ENCODE peak calls at places on chromosomes 5 and 9, in seven cellular contexts. S is heart left ventricle, X is dorsolateral prefrontal cortex, Q is AG08396, Y is HEK293T, M is NCI-H460, D is NCI-H774. V is an unnamed sample.

GRCh38 chr5:93100976-93101375 is 480.0 kb downstream of the NR2F1-AS1 start:
- DNase-seq in D (no peak), X (no peak), Y (no peak), S (no peak), M (no peak), Q (no peak), V (no peak)

GRCh38 chr9:98597372-98597771 is 111.4 kb downstream of the GABBR2 start:
- DNase-seq in M (no peak), Y (no peak), S (no peak), Q (no peak), D (no peak), X (no peak), V (no peak)

GRCh38 chr9:115204827-115205506 is 87.0 kb upstream of the TNC start:
- DNase-seq in Y (no peak), M (no peak), Q (peak), S (no peak), D (no peak), X (no peak), V (no peak)

GRCh38 chr9:84970432-84970831 is 300.9 kb downstream of the NTRK2 start:
- DNase-seq in M (peak), S (no peak), Y (no peak), X (no peak), Q (no peak), D (no peak), V (no peak)

GRCh38 chr5:150457112-150457511 is 7.6 kb upstream of the RPS14 start:
- DNase-seq in D (no peak), M (no peak), X (no peak), S (no peak), Y (no peak), Q (no peak), V (peak)

GRCh38 chr5:141608557-141608956 is 10.2 kb downstream of the DIAPH1 start:
- DNase-seq in Q (no peak), Y (no peak), M (no peak), X (no peak), S (no peak), D (no peak), V (no peak)

GRCh38 chr9:99602854-99603253 is 218.8 kb upstream of the NR4A3 start:
- DNase-seq in X (no peak), S (no peak), D (no peak), M (no peak), Q (no peak), Y (no peak), V (no peak)

GRCh38 chr5:149940941-149941644 is 3.5 kb downstream of the PDE6A start:
- DNase-seq in Q (no peak), S (no peak), X (no peak), M (no peak), D (peak), Y (no peak), V (no peak)

GRCh38 chr5:59661939-59662615 is 231.4 kb downstream of the PDE4D start:
- DNase-seq in S (no peak), D (peak), M (no peak), Q (no peak), Y (no peak), X (no peak), V (peak)

GRCh38 chr5:162240734-162241133 is 173.2 kb downstream of the GABRG2 start:
- DNase-seq in Y (no peak), Q (no peak), M (no peak), S (no peak), D (no peak), X (no peak), V (no peak)

GRCh38 chr5:100667021-100667671 is 132.0 kb downstream of the FAM174A start:
- DNase-seq in S (no peak), X (no peak), D (no peak), Q (peak), M (peak), Y (no peak), V (peak)

GRCh38 chr5:30994170-30994569 is 199.3 kb upstream of the CDH6 start:
- DNase-seq in Q (no peak), X (no peak), Y (no peak), M (no peak), S (no peak), D (no peak), V (no peak)

GRCh38 chr9:133103183-133103986 is 17.7 kb downstream of the RALGDS start:
- DNase-seq in M (peak), Q (peak), X (peak), D (no peak), S (peak), Y (peak), V (peak)

GRCh38 chr5:34684281-34684979 is 28.3 kb downstream of the RAI14 start:
- DNase-seq in S (no peak), D (peak), Y (peak), M (no peak), Q (peak), X (no peak), V (peak)

GRCh38 chr5:131226899-131227298 is 37.0 kb upstream of the CDC42SE2 start:
- DNase-seq in Q (no peak), D (no peak), S (no peak), Y (no peak), M (no peak), X (no peak), V (no peak)

GRCh38 chr5:8184455-8185063 is 315.6 kb downstream of the MTRR start:
- DNase-seq in D (no peak), S (no peak), X (peak), Q (peak), Y (peak), M (no peak), V (peak)

GRCh38 chr5:53120165-53120564 is 10.6 kb upstream of the MOCS2 start:
- DNase-seq in S (no peak), D (no peak), Q (no peak), Y (no peak), X (no peak), M (no peak), V (no peak)

GRCh38 chr5:53482717-53483638 is 2.5 kb downstream of the FST start:
- DNase-seq in S (peak), Y (no peak), M (no peak), Q (peak), D (no peak), X (no peak), V (peak)

GRCh38 chr9:134496413-134497282 is 145.0 kb upstream of the COL5A1 start:
- DNase-seq in S (no peak), M (no peak), X (no peak), Y (no peak), Q (peak), D (no peak), V (no peak)

GRCh38 chr5:148653271-148653839 is 972 bp downstream of the HTR4 start:
- DNase-seq in S (no peak), M (no peak), D (no peak), Q (no peak), Y (no peak), X (no peak), V (no peak)

GRCh38 chr5:139268364-139269202 is 25.0 kb upstream of the MATR3 start:
- DNase-seq in M (no peak), D (no peak), X (peak), Y (no peak), S (no peak), Q (no peak), V (peak)

GRCh38 chr5:1004598-1005361 is 3.8 kb upstream of the NKD2 start:
- DNase-seq in S (peak), M (peak), Y (peak), D (peak), Q (peak), X (peak), V (peak)

GRCh38 chr9:137240321-137240840 is 706 bp upstream of the TUBB4B start:
- DNase-seq in S (peak), Y (peak), D (peak), Q (peak), X (peak), M (peak), V (peak)

GRCh38 chr5:73388371-73388684 is 60.2 kb downstream of the FOXD1 start:
- DNase-seq in M (no peak), Q (no peak), X (no peak), Y (no peak), S (no peak), D (no peak), V (peak)

GRCh38 chr5:94316916-94317838 is 301.2 kb downstream of the KIAA0825 start:
- DNase-seq in D (no peak), Q (no peak), Y (no peak), X (no peak), S (no peak), M (no peak), V (no peak)

GRCh38 chr5:146047396-146047795 is 58.0 kb downstream of the PLAC8L1 start:
- DNase-seq in D (no peak), S (no peak), M (no peak), Y (no peak), X (no peak), Q (no peak), V (no peak)

GRCh38 chr9:108854094-108854493 is 1.7 kb downstream of the ACTL7B start:
- DNase-seq in M (no peak), Y (no peak), Q (no peak), X (no peak), S (no peak), D (no peak), V (no peak)

V was measured in dermis blood vessel endothelial cell.